ENCODE peak calls at places on chromosomes 3 and 15, in five cellular contexts. X, A, G, Y and O are unnamed samples.

GRCh38 chr3:179949869-179950268 is 86.9 kb downstream of the PEX5L start:
- DNase-seq in X (no peak), Y (no peak), G (no peak), A (no peak), O (no peak)

GRCh38 chr3:189739396-189739795 is 108.2 kb downstream of the TP63 start:
- DNase-seq in Y (no peak), A (no peak), G (no peak), X (no peak), O (no peak)

GRCh38 chr15:73366766-73367623 is 1.8 kb downstream of the HCN4 start:
- DNase-seq in G (no peak), X (no peak), Y (no peak), A (no peak), O (no peak)

GRCh38 chr3:85567074-85567676 is 608.4 kb downstream of the CADM2 start:
- DNase-seq in G (peak; percentile 39), Y (no peak), X (peak; percentile 30), A (peak; percentile 30), O (no peak)

GRCh38 chr15:82572986-82573385 is 32.7 kb upstream of the RPS17 start:
- DNase-seq in A (no peak), G (no peak), X (no peak), Y (no peak), O (no peak)

GRCh38 chr3:10467904-10468610 is 37.3 kb downstream of the ATP2B2 start:
- DNase-seq in G (no peak), Y (no peak), A (no peak), X (no peak), O (no peak)

GRCh38 chr3:184740509-184741258 is 28.8 kb upstream of the MAGEF1 start:
- DNase-seq in X (no peak), Y (no peak), A (no peak), G (peak; percentile 22), O (no peak)

GRCh38 chr15:78047631-78048409 is 29.7 kb downstream of the TBC1D2B start:
- DNase-seq in Y (no peak), X (peak; percentile 53), G (peak; percentile 74), A (no peak), O (peak; percentile 71)

GRCh38 chr3:179544981-179545645 is 17.6 kb upstream of the ACTL6A start:
- DNase-seq in X (no peak), Y (peak; percentile 70), G (peak; percentile 91), A (no peak), O (peak; percentile 67)

GRCh38 chr3:183226333-183226732 is 26.7 kb upstream of the B3GNT5 start:
- DNase-seq in G (no peak), A (no peak), X (no peak), Y (no peak), O (no peak)

GRCh38 chr15:59491062-59491461 is 53.1 kb downstream of the FAM81A start:
- DNase-seq in A (no peak), X (no peak), Y (no peak), G (no peak), O (no peak)

GRCh38 chr15:32722126-32722525 is 4.3 kb downstream of the GREM1 start:
- DNase-seq in X (no peak), G (no peak), Y (no peak), A (no peak), O (no peak)
- H3K4me3 ChIP-seq in X (no peak overlapping the region), G (no peak overlapping the region), Y (no peak overlapping the region), A (no peak overlapping the region), O (no peak overlapping the region)

DNA sequence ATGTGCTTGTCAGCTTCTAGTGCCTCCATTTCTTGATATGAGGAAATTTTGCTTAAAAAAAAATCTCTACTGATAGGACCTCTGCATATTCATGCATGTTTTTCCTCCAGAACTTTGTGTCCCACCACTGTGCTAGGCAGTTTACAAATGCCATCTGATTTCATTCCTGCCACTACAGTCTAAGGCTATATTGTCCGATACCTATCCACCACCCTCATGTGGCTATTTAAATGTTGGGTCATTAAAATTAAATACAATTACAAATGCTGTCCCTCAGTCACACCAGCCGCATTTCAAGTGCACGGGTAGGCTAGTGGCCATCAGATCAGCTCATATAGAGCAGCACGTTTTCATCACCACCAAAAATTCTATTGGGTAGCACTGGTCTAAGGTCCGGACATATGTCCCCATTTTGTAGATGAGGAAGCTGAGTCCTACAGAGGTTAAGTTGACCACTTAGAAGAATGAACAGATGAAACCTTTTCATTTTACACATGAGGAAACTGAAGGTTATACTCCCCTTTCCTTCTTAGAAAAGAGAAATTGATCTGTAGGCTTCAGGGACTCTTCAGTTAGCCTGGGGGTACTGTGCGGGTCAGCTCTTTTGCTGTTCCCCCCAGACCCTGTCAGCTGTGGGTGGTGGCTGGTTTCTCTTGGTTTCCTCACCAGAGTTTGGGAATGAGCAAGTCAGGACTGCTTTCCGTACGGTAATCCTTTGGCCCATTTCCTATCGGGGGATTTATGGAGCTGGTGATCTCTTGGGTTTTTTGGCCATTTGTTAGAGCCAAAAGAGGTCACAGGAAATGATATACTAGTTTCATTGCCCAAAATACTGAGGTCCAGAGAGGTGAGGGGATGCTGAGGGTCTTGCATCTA is 56.6 kb downstream of the SMAD3 start:
- DNase-seq in X (no peak), Y (no peak), G (no peak), A (no peak), O (no peak)
- H3K4me3 ChIP-seq in X (no peak overlapping the region), Y (no peak overlapping the region), G (no peak overlapping the region), A (no peak overlapping the region), O (no peak overlapping the region)

DNA sequence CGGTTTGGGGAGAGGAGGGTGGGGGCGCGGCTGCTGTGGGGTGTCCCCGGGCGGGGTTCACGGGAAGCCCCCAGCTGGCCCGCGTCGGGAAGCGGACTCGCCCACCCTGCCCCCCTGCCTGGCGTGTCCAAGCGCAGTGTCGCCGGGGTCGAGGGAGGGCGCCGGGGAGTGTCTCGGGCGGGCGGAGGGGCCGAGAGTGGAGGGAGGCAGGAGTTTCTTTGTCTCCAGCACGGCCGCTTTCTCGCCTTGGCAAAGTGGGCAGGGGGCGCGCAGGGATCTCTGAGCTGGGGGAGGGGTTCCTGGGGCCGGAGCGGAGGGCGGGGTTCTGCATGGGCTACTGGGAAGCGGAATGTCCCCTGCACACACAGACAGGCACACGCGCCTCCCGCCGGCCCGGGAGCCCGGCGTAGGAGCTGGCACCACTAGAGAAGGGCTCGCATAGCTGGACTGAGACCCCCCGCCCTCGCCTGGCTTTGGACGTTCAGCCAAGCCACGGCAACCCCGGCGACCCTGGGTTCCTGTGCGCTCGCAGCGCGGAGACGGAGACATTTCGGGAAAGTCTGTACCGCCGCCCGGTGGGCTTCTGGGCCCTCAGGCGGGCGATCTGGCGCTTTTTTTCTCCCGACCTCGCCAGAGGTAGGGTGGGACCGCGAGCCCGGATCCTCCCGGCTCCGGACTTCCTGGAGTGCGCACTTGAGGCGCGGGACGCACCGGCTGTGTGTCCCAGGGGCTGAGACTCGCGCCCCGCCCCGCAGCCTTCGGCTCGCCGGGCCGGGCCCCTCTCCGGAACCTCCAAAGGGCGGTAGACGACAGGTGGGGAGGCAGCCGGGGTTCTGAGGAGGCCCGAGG is 870 bp downstream of the ST8SIA2 start:
- DNase-seq in X (no peak), G (peak; percentile 16), A (no peak), Y (no peak), O (no peak)
- H3K4me3 ChIP-seq in X (peak overlapping the region; percentile 21), G (peak overlapping the region; percentile 61), A (no peak overlapping the region), Y (no peak overlapping the region), O (peak overlapping the region; percentile 53)

DNA sequence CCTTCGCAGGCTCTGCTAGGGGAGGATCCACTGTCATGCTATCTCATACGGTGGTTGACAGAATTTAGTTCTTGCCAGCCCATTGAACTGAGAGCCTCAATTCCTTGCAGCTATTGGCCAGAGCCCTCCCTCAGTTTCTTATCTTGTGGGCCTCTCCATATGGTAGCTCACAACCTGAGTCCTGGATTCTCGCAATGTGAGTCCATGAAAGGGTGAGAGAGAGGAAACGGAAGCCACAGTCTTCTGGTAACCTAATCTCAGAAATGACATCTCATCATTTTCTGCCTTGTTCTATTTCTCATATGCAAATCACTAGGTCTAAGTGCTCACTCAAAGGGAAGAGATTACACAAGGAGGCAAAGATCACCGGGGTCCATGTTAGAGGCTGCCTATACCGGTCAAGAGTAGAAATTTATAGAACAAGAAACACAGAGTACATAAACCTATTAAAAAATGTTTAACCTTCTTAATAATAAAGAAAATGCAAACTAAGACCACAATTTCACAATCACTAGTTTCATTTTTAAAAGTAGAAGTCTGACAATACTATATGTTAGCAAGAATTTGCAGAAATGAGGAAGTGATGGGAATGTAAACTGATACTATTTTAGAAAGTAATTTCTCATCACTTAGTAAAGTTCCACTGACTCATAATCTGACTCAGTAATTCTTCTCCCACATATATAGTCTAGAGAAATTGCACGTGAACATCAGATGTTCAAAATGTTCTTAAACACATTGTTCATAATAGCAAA is 378.4 kb upstream of the AGTR1 start:
- DNase-seq in A (no peak), Y (peak; percentile 51), X (no peak), G (peak; percentile 81), O (peak; percentile 67)
- H3K4me3 ChIP-seq in A (no peak overlapping the region), Y (no peak overlapping the region), X (no peak overlapping the region), G (no peak overlapping the region), O (no peak overlapping the region)

GRCh38 chr15:70493376-70493775 is 270.0 kb downstream of the UACA start:
- DNase-seq in G (no peak), A (no peak), Y (no peak), X (no peak), O (no peak)

GRCh38 chr15:70495988-70496387 is 267.4 kb downstream of the UACA start:
- DNase-seq in X (no peak), Y (no peak), G (no peak), A (no peak), O (no peak)

GRCh38 chr15:70494529-70494860 is 268.9 kb downstream of the UACA start:
- DNase-seq in X (no peak), G (no peak), Y (no peak), A (no peak), O (no peak)

GRCh38 chr15:70493787-70494514 is 269.4 kb downstream of the UACA start:
- DNase-seq in A (no peak), X (no peak), G (peak; percentile 35), Y (no peak), O (no peak)

GRCh38 chr15:70494861-70495571 is 268.3 kb downstream of the UACA start:
- DNase-seq in A (no peak), G (peak; percentile 89), X (no peak), Y (peak; percentile 65), O (peak; percentile 77)
- H3K4me3 ChIP-seq in A (no peak overlapping the region), G (no peak overlapping the region), X (no peak overlapping the region), Y (no peak overlapping the region), O (no peak overlapping the region)

DNA sequence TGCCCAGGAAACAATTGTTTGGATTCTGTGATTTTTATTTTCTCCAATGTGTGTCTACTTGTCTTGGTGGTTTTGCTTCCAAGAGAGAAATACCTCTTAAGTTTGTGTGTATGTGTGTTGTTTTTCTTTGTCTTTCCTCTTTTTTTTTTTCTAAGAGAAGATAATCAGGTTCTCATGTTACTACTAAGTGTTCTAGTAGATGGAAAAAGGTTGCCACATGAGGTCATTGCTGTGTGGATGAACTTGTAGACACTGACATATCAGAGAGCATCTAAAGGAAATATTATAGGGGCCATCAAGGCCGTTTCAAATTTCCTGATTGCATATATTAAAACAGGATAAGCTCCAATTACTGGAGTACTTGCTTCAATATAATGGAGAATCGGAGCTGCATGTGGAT is 747.4 kb downstream of the NR2F2 start:
- DNase-seq in Y (no peak), X (no peak), A (no peak), G (no peak), O (no peak)
- H3K4me3 ChIP-seq in Y (no peak overlapping the region), X (no peak overlapping the region), A (no peak overlapping the region), G (no peak overlapping the region), O (no peak overlapping the region)

GRCh38 chr3:171175840-171176239 is 149.3 kb upstream of the SLC2A2 start:
- DNase-seq in X (no peak), G (no peak), A (no peak), Y (peak; percentile 49), O (no peak)
- H3K4me3 ChIP-seq in X (no peak overlapping the region), G (no peak overlapping the region), A (no peak overlapping the region), Y (no peak overlapping the region), O (no peak overlapping the region)